ENCODE peak calls at places on chromosomes 13 and 19, in eight cellular contexts. Y is cardiac muscle cell; F is ovary; M is activated CD8-positive, alpha-beta memory T cell treated with anti-CD3 and anti-CD28 coated beads for 1 hour; V is stimulated activated CD4-positive, alpha-beta T cell treated with anti-CD3 and anti-CD28 coated beads, Interleukin-1b, Interleukin-23, amount 100 ng/mL, for 1 hour; H is IMR-90; Z is occipital lobe; Q is GM19239. O is an unnamed sample.

GRCh38 chr13:95603887-95604533 is 40.5 kb downstream of the DZIP1 start:
- DNase-seq in F (peak), Y (peak), Z (peak), H (no peak), Q (no peak), V (no peak), M (no peak), O (peak)

GRCh38 chr19:2483084-2483483 is 7.2 kb downstream of the GADD45B start:
- DNase-seq in Y (no peak), Q (no peak), M (no peak), V (no peak), H (no peak), Z (no peak), F (no peak), O (no peak)

GRCh38 chr19:3985643-3986259 is 488 bp upstream of the EEF2 start:
- DNase-seq in Z (no peak), V (no peak), H (no peak), Q (no peak), Y (no peak), M (no peak), F (no peak), O (no peak)

GRCh38 chr19:3319643-3320353 is 46.6 kb upstream of the NFIC start:
- DNase-seq in V (no peak), H (no peak), Y (peak), Z (no peak), F (no peak), M (no peak), Q (no peak), O (peak)

GRCh38 chr13:80359459-80360297 is 18.8 kb upstream of the SPRY2 start:
- DNase-seq in M (no peak), H (no peak), Q (no peak), V (no peak), Z (no peak), F (no peak), Y (peak), O (peak)

GRCh38 chr13:89486721-89487120 is 1815.5 kb downstream of the SLITRK5 start:
- DNase-seq in V (no peak), Q (no peak), F (no peak), Y (no peak), H (no peak), M (no peak), Z (no peak), O (no peak)

GRCh38 chr13:27264181-27264580 is 6.4 kb upstream of the RASL11A start:
- DNase-seq in Y (peak), Z (peak), H (peak), F (no peak), V (no peak), Q (no peak), M (no peak), O (peak)

GRCh38 chr19:850221-850978 is 1.7 kb upstream of the ELANE start:
- DNase-seq in F (peak), V (no peak), M (no peak), Y (peak), H (peak), Z (no peak), Q (no peak), O (peak)

GRCh38 chr13:40221460-40222201 is 444.8 kb downstream of the FOXO1 start:
- DNase-seq in V (no peak), Z (no peak), Y (peak), M (no peak), F (no peak), H (no peak), Q (no peak), O (peak)

GRCh38 chr13:83056269-83056668 is 826.0 kb downstream of the SLITRK1 start:
- DNase-seq in H (no peak), V (no peak), Q (no peak), F (no peak), Y (no peak), M (no peak), Z (no peak), O (no peak)

GRCh38 chr13:92804346-92804745 is 422.3 kb upstream of the GPC6 start:
- DNase-seq in Q (no peak), H (peak), F (no peak), V (no peak), M (no peak), Y (peak), Z (no peak), O (peak)

GRCh38 chr19:44718441-44719261 is 19.7 kb downstream of the CEACAM16 start:
- DNase-seq in Z (no peak), Y (peak), V (no peak), F (peak), H (peak), M (no peak), Q (no peak), O (peak)

GRCh38 chr19:16074488-16075365 is 1.6 kb upstream of the TPM4 start:
- DNase-seq in Y (no peak), M (no peak), F (peak), H (no peak), Z (no peak), Q (no peak), V (no peak), O (no peak)

GRCh38 chr19:30450101-30450500 is 77.9 kb downstream of the ZNF536 start:
- DNase-seq in Y (peak), V (no peak), M (no peak), Q (no peak), H (no peak), F (peak), Z (peak), O (peak)

GRCh38 chr13:31172535-31172934 is 10.8 kb upstream of the HSPH1 start:
- DNase-seq in V (no peak), Y (peak), M (no peak), Q (no peak), F (no peak), H (peak), Z (no peak), O (peak)

GRCh38 chr19:41426952-41427646 is at the start of gene B3GNT8:
- DNase-seq in M (peak), H (peak), V (no peak), Q (peak), Y (peak), F (peak), Z (no peak), O (peak)

GRCh38 chr19:11324079-11324661 is 15.3 kb downstream of the RAB3D start:
- DNase-seq in Y (peak), M (no peak), V (no peak), Z (peak), F (peak), Q (peak), H (peak), O (peak)

GRCh38 chr13:19150226-19150625 is 31.4 kb downstream of the TUBA3C start:
- DNase-seq in V (no peak), Q (no peak), M (no peak), F (no peak), H (no peak), Z (no peak), Y (no peak), O (no peak)

GRCh38 chr13:106139407-106139806 is 396.1 kb downstream of the EFNB2 start:
- DNase-seq in Z (no peak), Y (no peak), H (peak), V (no peak), M (no peak), Q (no peak), F (no peak), O (no peak)

GRCh38 chr19:52941941-52942370 is 18.7 kb upstream of the ZNF888 start:
- DNase-seq in F (peak), Q (no peak), V (no peak), Y (peak), M (no peak), H (peak), Z (no peak), O (peak)

GRCh38 chr13:109782823-109783411 is 3.5 kb downstream of the IRS2 start:
- DNase-seq in Y (no peak), Z (no peak), V (no peak), F (no peak), Q (no peak), M (no peak), H (no peak), O (no peak)

GRCh38 chr19:52891336-52891735 is 6.1 kb downstream of the ZNF320 start:
- DNase-seq in F (no peak), Z (no peak), Q (no peak), V (no peak), M (no peak), H (no peak), Y (no peak), O (no peak)

GRCh38 chr19:39078436-39079200 is 5.5 kb upstream of the ACP7 start:
- DNase-seq in M (no peak), F (no peak), Q (no peak), Z (peak), V (no peak), Y (peak), H (peak), O (peak)

GRCh38 chr19:20858218-20858617 is 64.8 kb upstream of the ZNF85 start:
- DNase-seq in M (no peak), F (no peak), Y (no peak), Z (no peak), V (no peak), Q (no peak), H (no peak), O (peak)

GRCh38 chr13:44927953-44928352 is 61.3 kb downstream of the NUFIP1 start:
- DNase-seq in Q (no peak), Y (no peak), H (peak), F (no peak), V (no peak), Z (no peak), M (no peak), O (peak)

GRCh38 chr13:61965756-61966155 is 550.1 kb upstream of the PCDH20 start:
- DNase-seq in Q (no peak), Y (no peak), M (no peak), V (no peak), Z (no peak), H (no peak), F (no peak), O (no peak)

GRCh38 chr19:48476176-48476575 is 7.0 kb downstream of the CYTH2 start:
- DNase-seq in Y (no peak), F (no peak), M (no peak), Z (no peak), V (no peak), H (no peak), Q (no peak), O (no peak)

GRCh38 chr19:49213791-49214190 is 56.2 kb downstream of the TRPM4 start:
- DNase-seq in H (no peak), F (no peak), V (no peak), Q (no peak), Z (no peak), Y (no peak), M (no peak), O (no peak)

GRCh38 chr19:23273022-23273593 is 22.9 kb upstream of the ZNF724 start:
- DNase-seq in F (no peak), Q (no peak), Y (no peak), V (no peak), M (no peak), Z (no peak), H (no peak), O (no peak)

GRCh38 chr13:31998131-31998530 is 33.4 kb upstream of the FRY start:
- DNase-seq in Y (peak), Z (no peak), F (no peak), Q (no peak), M (no peak), V (no peak), H (no peak), O (no peak)

GRCh38 chr19:5166262-5166661 is 174.3 kb downstream of the PTPRS start:
- DNase-seq in H (peak), F (no peak), Q (no peak), V (no peak), M (no peak), Y (peak), Z (no peak), O (peak)

GRCh38 chr19:35268546-35269424 is at the start of gene USF2:
- DNase-seq in Z (peak), Y (peak), V (peak), M (peak), Q (peak), F (peak), H (peak), O (peak)